ENCODE peak calls at places on chromosome 2, in four cellular contexts. One of them, this sample, is unnamed.

GRCh38 chr2:73176205-73176880 is 26.0 kb upstream of the NOTO start:
- DNase-seq in stomach: peak; percentile 36
- DNase-seq in adrenal gland: peak; percentile 28
- DNase-seq in BE2C: no peak
- DNase-seq in this sample: peak; percentile 27

GRCh38 chr2:36770542-36771287 is 74.2 kb downstream of the VIT start:
- DNase-seq in stomach: no peak
- DNase-seq in adrenal gland: no peak
- DNase-seq in BE2C: peak; percentile 59
- DNase-seq in this sample: peak; percentile 84

GRCh38 chr2:152132321-152132720 is 33.5 kb upstream of the CACNB4 start:
- DNase-seq in stomach: no peak
- DNase-seq in adrenal gland: no peak
- DNase-seq in BE2C: no peak
- DNase-seq in this sample: no peak

GRCh38 chr2:127884436-127884835 is 1.3 kb downstream of the AMMECR1L start:
- DNase-seq in stomach: no peak
- DNase-seq in adrenal gland: peak; percentile 28
- DNase-seq in BE2C: no peak
- DNase-seq in this sample: no peak

GRCh38 chr2:160228141-160228963 is 28.3 kb upstream of the ITGB6 start:
- DNase-seq in stomach: no peak
- DNase-seq in adrenal gland: no peak
- DNase-seq in BE2C: no peak
- DNase-seq in this sample: no peak

GRCh38 chr2:164778723-164779122 is 62.9 kb downstream of the COBLL1 start:
- DNase-seq in stomach: no peak
- DNase-seq in adrenal gland: no peak
- DNase-seq in BE2C: no peak
- DNase-seq in this sample: no peak

GRCh38 chr2:28451793-28452533 is 43.9 kb upstream of the PLB1 start:
- DNase-seq in stomach: no peak
- DNase-seq in adrenal gland: no peak
- DNase-seq in BE2C: no peak
- DNase-seq in this sample: no peak

GRCh38 chr2:113937501-113937900 is 47.6 kb downstream of the ACTR3 start:
- DNase-seq in stomach: no peak
- DNase-seq in adrenal gland: no peak
- DNase-seq in BE2C: no peak
- DNase-seq in this sample: no peak

GRCh38 chr2:222296311-222296736 is 2.5 kb downstream of the PAX3 start:
- DNase-seq in stomach: no peak
- DNase-seq in adrenal gland: no peak
- DNase-seq in BE2C: no peak
- DNase-seq in this sample: no peak

GRCh38 chr2:207240649-207241048 is 74.9 kb upstream of the KLF7 start:
- DNase-seq in stomach: no peak
- DNase-seq in adrenal gland: no peak
- DNase-seq in BE2C: no peak
- DNase-seq in this sample: no peak

GRCh38 chr2:202122975-202123765 is 50.1 kb downstream of the KIAA2012 start:
- DNase-seq in stomach: no peak
- DNase-seq in adrenal gland: no peak
- DNase-seq in BE2C: no peak
- DNase-seq in this sample: no peak

GRCh38 chr2:104249666-104250065 is 604.2 kb upstream of the POU3F3 start:
- DNase-seq in stomach: no peak
- DNase-seq in adrenal gland: no peak
- DNase-seq in BE2C: no peak
- DNase-seq in this sample: no peak

GRCh38 chr2:36459725-36460137 is 104.2 kb downstream of the CRIM1 start:
- DNase-seq in stomach: peak; percentile 31
- DNase-seq in adrenal gland: peak; percentile 25
- DNase-seq in BE2C: no peak
- DNase-seq in this sample: peak; percentile 57

GRCh38 chr2:27805180-27805579 is 33.7 kb downstream of the MRPL33 start:
- DNase-seq in stomach: no peak
- DNase-seq in adrenal gland: no peak
- DNase-seq in BE2C: no peak
- DNase-seq in this sample: no peak

GRCh38 chr2:170716851-170717598 is 1.9 kb downstream of the SP5 start:
- DNase-seq in stomach: peak; percentile 58
- DNase-seq in adrenal gland: no peak
- DNase-seq in BE2C: peak; percentile 20
- DNase-seq in this sample: no peak

GRCh38 chr2:121372756-121373353 is 87.9 kb upstream of the TFCP2L1 start:
- DNase-seq in stomach: no peak
- DNase-seq in adrenal gland: no peak
- DNase-seq in BE2C: no peak
- DNase-seq in this sample: no peak
- H3K4me3 ChIP-seq in stomach: no peak overlapping the region
- H3K4me3 ChIP-seq in adrenal gland: no peak overlapping the region
- H3K4me3 ChIP-seq in BE2C: no peak overlapping the region
- H3K4me3 ChIP-seq in this sample: no peak overlapping the region

GRCh38 chr2:2768476-2768875 is 437.4 kb upstream of the MYT1L start:
- DNase-seq in stomach: no peak
- DNase-seq in adrenal gland: no peak
- DNase-seq in BE2C: no peak
- DNase-seq in this sample: no peak

GRCh38 chr2:2771721-2772411 is 440.8 kb upstream of the MYT1L start:
- DNase-seq in stomach: no peak
- DNase-seq in adrenal gland: no peak
- DNase-seq in BE2C: no peak
- DNase-seq in this sample: no peak

GRCh38 chr2:2767837-2768236 is 436.8 kb upstream of the MYT1L start:
- DNase-seq in stomach: no peak
- DNase-seq in adrenal gland: no peak
- DNase-seq in BE2C: no peak
- DNase-seq in this sample: no peak

GRCh38 chr2:2765839-2766495 is 434.9 kb upstream of the MYT1L start:
- DNase-seq in stomach: no peak
- DNase-seq in adrenal gland: no peak
- DNase-seq in BE2C: peak; percentile 56
- DNase-seq in this sample: no peak

DNA sequence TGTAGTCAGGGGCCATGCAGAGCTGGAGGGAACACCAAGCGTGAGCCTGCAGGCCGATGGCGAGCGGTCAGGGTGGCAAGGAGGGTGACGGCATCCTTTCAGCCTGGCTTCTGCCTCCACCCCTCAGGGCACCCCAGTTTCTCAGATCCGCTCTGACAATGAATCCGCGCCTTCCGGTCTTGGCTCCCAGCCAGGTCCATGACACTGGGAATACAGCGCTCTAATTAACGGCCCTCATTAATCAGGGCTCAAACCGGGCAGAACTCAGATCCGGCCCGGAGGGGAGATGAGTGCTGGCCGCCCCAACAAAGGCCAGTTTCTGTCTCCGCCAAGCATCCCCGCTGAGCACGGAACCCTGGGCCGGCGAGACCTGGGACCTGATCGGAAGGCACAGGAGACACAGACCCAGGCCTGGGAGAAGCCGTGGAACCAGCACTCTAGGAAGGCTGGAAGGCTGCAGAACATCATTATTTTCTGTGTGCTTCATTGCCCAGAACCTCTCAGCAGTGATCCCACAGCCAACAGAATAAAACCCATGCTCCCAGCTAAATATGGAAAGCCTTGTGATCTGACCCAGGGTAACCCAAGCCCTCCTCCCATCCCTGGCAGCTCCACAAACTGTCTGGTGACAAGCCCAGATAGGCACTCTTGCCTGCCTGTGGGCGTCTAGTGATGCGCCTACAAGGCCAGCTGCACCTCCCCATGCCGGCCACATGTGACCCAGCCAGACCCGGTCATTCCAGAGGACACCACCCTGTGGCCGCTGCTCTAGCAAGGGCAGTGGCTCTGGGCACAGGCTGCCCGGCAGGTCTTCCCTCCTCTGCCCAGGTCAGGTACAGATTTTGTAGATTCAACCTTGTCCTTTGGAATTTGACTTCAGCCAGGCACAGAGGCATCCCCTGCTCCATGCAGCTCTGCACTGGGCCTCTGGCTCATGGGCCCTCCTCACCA is 438.7 kb upstream of the MYT1L start:
- DNase-seq in stomach: no peak
- DNase-seq in adrenal gland: no peak
- DNase-seq in BE2C: peak; percentile 58
- DNase-seq in this sample: no peak
- H3K4me3 ChIP-seq in stomach: no peak overlapping the region
- H3K4me3 ChIP-seq in adrenal gland: no peak overlapping the region
- H3K4me3 ChIP-seq in BE2C: peak overlapping the region; percentile 44
- H3K4me3 ChIP-seq in this sample: no peak overlapping the region

GRCh38 chr2:142868281-142868762 is 9.1 kb upstream of the KYNU start:
- DNase-seq in stomach: peak; percentile 77
- DNase-seq in adrenal gland: peak; percentile 62
- DNase-seq in BE2C: no peak
- DNase-seq in this sample: no peak
- H3K4me3 ChIP-seq in stomach: peak overlapping the region; percentile 13
- H3K4me3 ChIP-seq in adrenal gland: no peak overlapping the region
- H3K4me3 ChIP-seq in BE2C: no peak overlapping the region
- H3K4me3 ChIP-seq in this sample: no peak overlapping the region

GRCh38 chr2:53632126-53632460 is 135.5 kb upstream of the CHAC2 start:
- DNase-seq in stomach: no peak
- DNase-seq in adrenal gland: no peak
- DNase-seq in BE2C: no peak
- DNase-seq in this sample: no peak
- H3K4me3 ChIP-seq in stomach: no peak overlapping the region
- H3K4me3 ChIP-seq in adrenal gland: no peak overlapping the region
- H3K4me3 ChIP-seq in BE2C: no peak overlapping the region
- H3K4me3 ChIP-seq in this sample: no peak overlapping the region

GRCh38 chr2:65031341-65032015 is 24.7 kb upstream of the CEP68 start:
- DNase-seq in stomach: peak; percentile 52
- DNase-seq in adrenal gland: no peak
- DNase-seq in BE2C: no peak
- DNase-seq in this sample: no peak

GRCh38 chr2:65032016-65032975 is 23.9 kb upstream of the CEP68 start:
- DNase-seq in stomach: no peak
- DNase-seq in adrenal gland: no peak
- DNase-seq in BE2C: no peak
- DNase-seq in this sample: no peak

GRCh38 chr2:65033178-65033577 is 23.0 kb upstream of the CEP68 start:
- DNase-seq in stomach: no peak
- DNase-seq in adrenal gland: no peak
- DNase-seq in BE2C: no peak
- DNase-seq in this sample: no peak

GRCh38 chr2:65030481-65030880 is 25.7 kb upstream of the CEP68 start:
- DNase-seq in stomach: no peak
- DNase-seq in adrenal gland: no peak
- DNase-seq in BE2C: no peak
- DNase-seq in this sample: no peak

DNA sequence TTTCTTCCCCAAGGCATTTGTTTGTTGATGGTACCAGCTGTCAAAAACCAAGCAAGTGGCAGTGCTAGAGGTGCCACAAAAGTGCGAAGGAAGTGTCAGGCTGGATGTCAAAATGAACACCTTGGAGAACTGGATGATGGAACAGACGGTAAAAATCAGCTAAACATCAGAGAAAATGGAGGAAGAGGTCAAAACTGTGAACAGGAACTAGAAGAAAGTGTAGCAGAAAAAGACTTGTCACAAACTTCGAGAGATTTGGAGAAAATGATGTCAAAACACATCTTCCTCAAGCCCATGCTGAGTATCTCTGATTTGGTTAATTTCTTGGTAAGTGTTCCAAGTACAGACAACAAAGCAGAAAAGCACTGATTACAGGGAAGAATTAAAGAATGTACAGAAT is 25.3 kb upstream of the CEP68 start:
- DNase-seq in stomach: no peak
- DNase-seq in adrenal gland: no peak
- DNase-seq in BE2C: no peak
- DNase-seq in this sample: no peak
- H3K4me3 ChIP-seq in stomach: peak overlapping the region; percentile 18
- H3K4me3 ChIP-seq in adrenal gland: no peak overlapping the region
- H3K4me3 ChIP-seq in BE2C: no peak overlapping the region
- H3K4me3 ChIP-seq in this sample: no peak overlapping the region

DNA sequence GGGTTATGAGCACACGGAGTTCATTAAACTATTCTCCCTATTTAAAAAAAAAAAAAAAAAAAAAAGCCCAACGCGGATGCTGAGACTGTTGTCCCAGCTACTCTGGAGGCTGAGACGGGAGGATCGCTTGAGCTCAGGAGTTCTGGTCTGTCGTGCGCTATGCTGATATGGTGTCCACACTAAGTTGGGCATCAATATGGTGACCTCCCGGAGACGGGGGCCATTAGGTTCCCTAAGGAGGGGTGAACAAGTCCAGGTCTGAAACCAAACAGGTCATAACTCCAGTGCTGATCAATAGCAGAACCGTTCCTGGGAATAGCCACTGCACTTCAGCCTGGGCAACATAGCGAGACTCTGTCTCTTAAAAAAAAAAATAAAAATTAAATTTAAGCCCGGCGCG is 12.9 kb upstream of the ANKRD53 start:
- DNase-seq in stomach: no peak
- DNase-seq in adrenal gland: peak; percentile 3
- DNase-seq in BE2C: no peak
- DNase-seq in this sample: no peak
- H3K4me3 ChIP-seq in stomach: peak overlapping the region; percentile 60
- H3K4me3 ChIP-seq in adrenal gland: no peak overlapping the region
- H3K4me3 ChIP-seq in BE2C: no peak overlapping the region
- H3K4me3 ChIP-seq in this sample: no peak overlapping the region

DNA sequence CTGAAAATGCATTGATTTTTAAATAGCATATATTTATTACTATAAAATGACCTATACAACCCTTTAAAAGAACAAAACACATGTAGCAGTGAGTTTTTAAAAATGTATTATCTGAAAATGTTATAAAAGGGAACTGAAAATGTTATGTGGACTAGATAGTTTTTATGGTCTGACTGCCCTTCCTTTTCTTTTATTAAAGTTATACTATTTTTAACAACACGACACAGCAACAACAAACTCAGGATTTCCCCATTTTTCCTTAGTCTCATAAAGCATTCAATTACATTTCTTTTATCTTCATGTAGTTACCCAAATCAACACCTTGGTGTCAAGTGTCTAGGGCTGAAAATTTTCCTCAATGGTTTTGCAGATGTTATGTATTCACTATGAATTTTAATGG is 132.8 kb upstream of the TMEFF2 start:
- DNase-seq in stomach: no peak
- DNase-seq in adrenal gland: no peak
- DNase-seq in BE2C: no peak
- DNase-seq in this sample: no peak
- H3K4me3 ChIP-seq in stomach: no peak overlapping the region
- H3K4me3 ChIP-seq in adrenal gland: no peak overlapping the region
- H3K4me3 ChIP-seq in BE2C: no peak overlapping the region
- H3K4me3 ChIP-seq in this sample: no peak overlapping the region

GRCh38 chr2:69770193-69770702 is 28.3 kb downstream of the ANXA4 start:
- DNase-seq in stomach: no peak
- DNase-seq in adrenal gland: peak; percentile 37
- DNase-seq in BE2C: no peak
- DNase-seq in this sample: peak; percentile 73

GRCh38 chr2:69768789-69769188 is 26.9 kb downstream of the ANXA4 start:
- DNase-seq in stomach: no peak
- DNase-seq in adrenal gland: no peak
- DNase-seq in BE2C: no peak
- DNase-seq in this sample: no peak

GRCh38 chr2:69766014-69766413 is 24.1 kb downstream of the ANXA4 start:
- DNase-seq in stomach: no peak
- DNase-seq in adrenal gland: no peak
- DNase-seq in BE2C: no peak
- DNase-seq in this sample: no peak

GRCh38 chr2:69767034-69767433 is 25.1 kb downstream of the ANXA4 start:
- DNase-seq in stomach: no peak
- DNase-seq in adrenal gland: no peak
- DNase-seq in BE2C: no peak
- DNase-seq in this sample: no peak

GRCh38 chr2:69768217-69768616 is 26.3 kb downstream of the ANXA4 start:
- DNase-seq in stomach: no peak
- DNase-seq in adrenal gland: no peak
- DNase-seq in BE2C: no peak
- DNase-seq in this sample: no peak
- H3K4me3 ChIP-seq in stomach: no peak overlapping the region
- H3K4me3 ChIP-seq in adrenal gland: no peak overlapping the region
- H3K4me3 ChIP-seq in BE2C: no peak overlapping the region
- H3K4me3 ChIP-seq in this sample: no peak overlapping the region

This sample was measured in SJCRH30.